ENCODE peak calls at places on chromosome 22, in nine cellular contexts. X is brain microvascular endothelial cell; P is CD4-positive, CD25-positive, alpha-beta regulatory T cell; J is lower lobe of right lung; E is AG09309; Y is HFF-Myc; F is ovary; N is mesendoderm; O is bronchial epithelial cell. L is an unnamed sample.

GRCh38 chr22:19517919-19518567 is 6.2 kb downstream of the CLDN5 start:
- DNase-seq in X (no peak), P (no peak), J (no peak), E (no peak), Y (no peak), F (no peak), N (no peak), O (no peak), L (no peak)

GRCh38 chr22:31876156-31877035 is 67.9 kb upstream of the YWHAH start:
- DNase-seq in X (no peak), P (no peak), J (no peak), E (peak; percentile 76), Y (peak; percentile 67), F (no peak), N (no peak), O (peak; percentile 56), L (no peak)

GRCh38 chr22:26702906-26703830 is 45.8 kb downstream of the MIAT start:
- DNase-seq in X (no peak), P (no peak), J (no peak), E (no peak), Y (no peak), F (no peak), N (no peak), O (no peak), L (no peak)

GRCh38 chr22:45788530-45788929 is 116.9 kb downstream of the ATXN10 start:
- DNase-seq in X (no peak), P (no peak), J (no peak), E (no peak), Y (no peak), F (no peak), N (no peak), O (no peak), L (no peak)

GRCh38 chr22:44357962-44358553 is 45.3 kb upstream of the SHISAL1 start:
- DNase-seq in X (no peak), P (no peak), J (peak; percentile 38), E (no peak), Y (no peak), F (peak; percentile 72), N (no peak), O (no peak), L (no peak)

GRCh38 chr22:21939392-21940319 is 13.0 kb downstream of the PPM1F start:
- DNase-seq in X (no peak), P (no peak), J (no peak), E (no peak), Y (no peak), F (no peak), N (no peak), O (no peak), L (no peak)

GRCh38 chr22:46078241-46079092 is 71.9 kb upstream of the PPARA start:
- DNase-seq in X (no peak), P (no peak), J (peak; percentile 75), E (peak; percentile 69), Y (no peak), F (no peak), N (no peak), O (no peak), L (no peak)

GRCh38 chr22:43776081-43776670 is 35.9 kb downstream of the EFCAB6 start:
- DNase-seq in X (peak; percentile 4), P (no peak), J (no peak), E (no peak), Y (no peak), F (no peak), N (no peak), O (peak; percentile 89), L (no peak)

GRCh38 chr22:45330548-45330947 is 20.8 kb downstream of the FAM118A start:
- DNase-seq in X (no peak), P (no peak), J (no peak), E (no peak), Y (no peak), F (no peak), N (no peak), O (no peak), L (no peak)

GRCh38 chr22:40817737-40818136 is 1.4 kb downstream of the SLC25A17 start:
- DNase-seq in X (no peak), P (peak; percentile 10), J (no peak), E (no peak), Y (no peak), F (no peak), N (no peak), O (no peak), L (no peak)
- H3K4me3 ChIP-seq in X (no peak overlapping the region), P (peak overlapping the region; percentile 87), J (peak overlapping the region; percentile 97), E (no peak overlapping the region), Y (peak overlapping the region; percentile 99), F (peak overlapping the region; percentile 81), N (no peak overlapping the region), O (no peak overlapping the region), L (peak overlapping the region; percentile 100)

GRCh38 chr22:40685406-40685805 is 6.1 kb downstream of the MCHR1 start:
- DNase-seq in X (no peak), P (peak; percentile 23), J (no peak), E (no peak), Y (no peak), F (no peak), N (no peak), O (no peak), L (no peak)
- H3K4me3 ChIP-seq in X (no peak overlapping the region), P (peak overlapping the region; percentile 37), J (no peak overlapping the region), E (no peak overlapping the region), Y (no peak overlapping the region), F (no peak overlapping the region), N (no peak overlapping the region), O (no peak overlapping the region), L (peak overlapping the region; percentile 60)

GRCh38 chr22:49142891-49143290 is 684.8 kb downstream of the BRD1 start:
- DNase-seq in X (no peak), P (no peak), J (no peak), E (no peak), Y (no peak), F (no peak), N (no peak), O (no peak), L (no peak)

GRCh38 chr22:49140921-49141680 is 686.6 kb downstream of the BRD1 start:
- DNase-seq in X (no peak), P (no peak), J (peak; percentile 29), E (no peak), Y (no peak), F (no peak), N (peak; percentile 45), O (no peak), L (no peak)

GRCh38 chr22:49143812-49144211 is 683.9 kb downstream of the BRD1 start:
- DNase-seq in X (no peak), P (no peak), J (no peak), E (no peak), Y (no peak), F (no peak), N (no peak), O (no peak), L (no peak)

GRCh38 chr22:49141761-49142160 is 685.9 kb downstream of the BRD1 start:
- DNase-seq in X (no peak), P (no peak), J (peak; percentile 19), E (no peak), Y (no peak), F (no peak), N (no peak), O (no peak), L (no peak)

GRCh38 chr22:49142281-49142680 is 685.4 kb downstream of the BRD1 start:
- DNase-seq in X (no peak), P (no peak), J (no peak), E (no peak), Y (no peak), F (no peak), N (no peak), O (no peak), L (no peak)
- H3K4me3 ChIP-seq in X (no peak overlapping the region), P (no peak overlapping the region), J (no peak overlapping the region), E (no peak overlapping the region), Y (no peak overlapping the region), F (no peak overlapping the region), N (no peak overlapping the region), O (no peak overlapping the region), L (no peak overlapping the region)

DNA sequence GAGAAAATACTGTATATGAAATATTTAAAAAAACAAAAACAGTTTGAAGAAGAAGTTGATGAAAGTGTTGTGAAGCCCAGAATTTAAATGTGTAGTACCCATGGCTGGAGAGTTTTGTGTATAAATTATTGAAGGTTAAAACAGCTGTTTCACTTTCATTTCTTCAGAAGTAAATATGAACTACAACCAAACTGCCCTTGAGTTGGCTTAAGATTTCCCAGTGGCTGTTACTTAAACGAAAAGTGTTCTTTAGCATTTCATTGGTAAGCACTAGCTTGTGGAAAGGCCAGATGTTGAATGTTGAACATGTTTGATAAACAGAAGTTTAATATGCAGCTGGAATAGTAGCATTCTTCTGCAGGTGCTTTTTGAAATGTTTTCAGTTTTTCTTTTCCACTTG is 83.3 kb upstream of the TNRC6B start:
- DNase-seq in X (no peak), P (peak; percentile 64), J (no peak), E (no peak), Y (no peak), F (no peak), N (no peak), O (no peak), L (no peak)
- H3K4me3 ChIP-seq in X (no peak overlapping the region), P (peak overlapping the region; percentile 64), J (no peak overlapping the region), E (no peak overlapping the region), Y (no peak overlapping the region), F (no peak overlapping the region), N (no peak overlapping the region), O (no peak overlapping the region), L (no peak overlapping the region)

GRCh38 chr22:38462960-38463784 is 4.7 kb upstream of the KDELR3 start:
- DNase-seq in X (no peak), P (no peak), J (no peak), E (no peak), Y (no peak), F (peak; percentile 44), N (peak; percentile 81), O (no peak), L (no peak)
- H3K4me3 ChIP-seq in X (no peak overlapping the region), P (no peak overlapping the region), J (no peak overlapping the region), E (no peak overlapping the region), Y (no peak overlapping the region), F (no peak overlapping the region), N (no peak overlapping the region), O (no peak overlapping the region), L (no peak overlapping the region)

DNA sequence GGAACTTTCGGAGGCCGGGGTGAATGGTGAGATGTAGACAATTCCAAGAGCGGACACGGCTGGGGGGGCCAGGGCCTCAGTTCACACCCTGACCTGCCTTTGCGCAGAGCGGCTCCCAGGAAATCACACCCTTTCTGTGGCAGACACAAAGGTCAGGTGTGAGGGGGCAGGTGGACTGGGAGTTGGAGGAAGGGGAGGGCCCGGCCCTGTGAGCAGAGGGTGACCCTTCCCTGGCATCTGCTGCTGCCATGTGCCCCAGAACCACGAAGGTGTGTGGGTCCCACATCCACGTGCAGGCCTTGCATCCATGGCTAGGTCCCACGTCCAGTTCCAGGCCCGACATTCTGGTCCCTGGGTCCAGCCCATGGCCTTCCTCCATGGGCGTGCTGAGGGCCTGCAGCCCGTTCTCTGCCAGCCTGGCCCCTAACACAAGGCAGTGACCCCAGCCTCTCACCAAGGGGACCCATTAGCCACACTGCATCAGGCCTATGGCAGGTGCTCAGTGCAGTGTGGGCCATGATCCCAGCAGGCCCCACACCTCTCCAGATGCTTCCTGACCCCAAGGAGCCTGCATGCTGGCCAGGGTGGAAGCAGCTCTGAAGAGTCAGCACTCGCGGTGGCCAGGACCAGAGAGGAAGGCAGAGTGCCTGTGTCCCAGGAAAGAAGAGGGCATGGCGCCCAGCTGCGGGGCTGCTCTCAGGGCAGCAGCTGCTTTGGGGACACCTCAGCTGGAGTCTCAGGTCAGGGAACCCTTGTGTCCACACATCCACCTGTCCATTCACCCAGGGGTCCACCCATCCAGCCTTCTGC is 18.9 kb upstream of the PIM3 start:
- DNase-seq in X (no peak), P (no peak), J (no peak), E (no peak), Y (no peak), F (no peak), N (no peak), O (no peak), L (no peak)
- H3K4me3 ChIP-seq in X (no peak overlapping the region), P (no peak overlapping the region), J (no peak overlapping the region), E (no peak overlapping the region), Y (no peak overlapping the region), F (no peak overlapping the region), N (no peak overlapping the region), O (no peak overlapping the region), L (no peak overlapping the region)